ENCODE peak calls at places on chromosomes 5 and 9, in five cellular contexts. K is mucosa of descending colon, U is uterus, Y is AG04450, P is fibroblast of pulmonary artery. S is an unnamed sample.
A peak's percentile ranks its signal among the peaks of the same experiment; 100 is the strongest.

GRCh38 chr9:93575706-93576295 is 583 bp upstream of the PHF2 start:
- DNase-seq in Y (no peak), K (peak; percentile 76), P (peak; percentile 18), U (peak; percentile 60), S (no peak)

GRCh38 chr5:20305463-20305862 is 317.5 kb upstream of the CDH18 start:
- DNase-seq in Y (no peak), K (no peak), P (no peak), U (no peak), S (no peak)

GRCh38 chr9:36882117-36882465 is 152.0 kb downstream of the PAX5 start:
- DNase-seq in U (no peak), K (no peak), Y (no peak), P (no peak), S (no peak)

GRCh38 chr5:1555011-1555807 is 31.4 kb upstream of the LPCAT1 start:
- DNase-seq in P (peak; percentile 71), Y (no peak), K (no peak), U (peak; percentile 9), S (peak; percentile 29)

GRCh38 chr5:65926893-65927292 is 518 bp downstream of the ERBIN start:
- DNase-seq in Y (no peak), K (no peak), U (no peak), P (peak; percentile 16), S (no peak)

GRCh38 chr5:158286827-158287226 is 427.9 kb upstream of the CLINT1 start:
- DNase-seq in P (no peak), Y (no peak), K (no peak), U (no peak), S (no peak)

GRCh38 chr9:92759990-92760893 is 4.4 kb downstream of the BICD2 start:
- DNase-seq in Y (no peak), U (peak; percentile 47), K (no peak), P (no peak), S (no peak)

GRCh38 chr9:22395585-22396205 is 50.9 kb upstream of the DMRTA1 start:
- DNase-seq in K (no peak), Y (no peak), U (no peak), P (peak; percentile 3), S (no peak)

GRCh38 chr5:150295741-150296486 is 6.3 kb upstream of the CAMK2A start:
- DNase-seq in K (no peak), Y (no peak), U (no peak), P (no peak), S (no peak)

GRCh38 chr5:76403713-76403962 is 553 bp downstream of the IQGAP2 start:
- DNase-seq in U (no peak), K (no peak), P (no peak), Y (no peak), S (no peak)

GRCh38 chr9:111108946-111109345 is 70.7 kb upstream of the LPAR1 start:
- DNase-seq in Y (peak; percentile 27), P (peak; percentile 78), U (no peak), K (no peak), S (peak; percentile 41)

GRCh38 chr9:113999256-114000062 is 78.6 kb downstream of the AMBP start:
- DNase-seq in Y (no peak), K (no peak), U (no peak), P (no peak), S (no peak)

GRCh38 chr5:9787813-9788600 is 157.9 kb upstream of the TAS2R1 start:
- DNase-seq in P (no peak), U (no peak), K (no peak), Y (no peak), S (no peak)

GRCh38 chr5:159163027-159163699 is 46.2 kb downstream of the RNF145 start:
- DNase-seq in P (peak; percentile 27), Y (peak; percentile 58), U (no peak), K (no peak), S (no peak)

GRCh38 chr5:75611324-75612210 is at the start of gene ANKDD1B:
- DNase-seq in Y (no peak), U (peak; percentile 20), P (peak; percentile 57), K (peak; percentile 64), S (no peak)

GRCh38 chr5:145797336-145797735 is 37.8 kb downstream of the PRELID2 start:
- DNase-seq in K (no peak), U (no peak), Y (no peak), P (peak; percentile 60), S (no peak)

GRCh38 chr9:91567642-91568274 is 144.1 kb upstream of the NFIL3 start:
- DNase-seq in P (no peak), K (no peak), U (no peak), Y (no peak), S (no peak)

GRCh38 chr5:1429501-1429900 is 15.7 kb downstream of the SLC6A3 start:
- DNase-seq in P (no peak), U (no peak), Y (no peak), K (no peak), S (no peak)

GRCh38 chr9:27945386-27945785 is 372.1 kb upstream of the C9orf72 start:
- DNase-seq in U (no peak), K (no peak), Y (no peak), P (no peak), S (no peak)

GRCh38 chr5:107486489-107486888 is 184.2 kb downstream of the EFNA5 start:
- DNase-seq in P (peak; percentile 69), Y (no peak), U (no peak), K (no peak), S (no peak)

GRCh38 chr9:121498487-121499176 is 1.0 kb downstream of the GGTA1 start:
- DNase-seq in P (peak; percentile 67), U (peak; percentile 30), Y (no peak), K (no peak), S (no peak)

GRCh38 chr5:132298305-132298704 is 4.1 kb downstream of the SLC22A4 start:
- DNase-seq in U (no peak), Y (no peak), K (no peak), P (peak; percentile 47), S (no peak)

GRCh38 chr5:15385037-15385436 is 114.9 kb upstream of the FBXL7 start:
- DNase-seq in K (no peak), Y (no peak), U (no peak), P (no peak), S (no peak)
- TF ChIP-seq CTCF in K (no peak), Y (no peak), U (no peak), P (no peak), S (no peak)

GRCh38 chr9:38202335-38202938 is 133.4 kb upstream of the SHB start:
- DNase-seq in K (no peak), P (no peak), Y (no peak), U (no peak), S (no peak)
- H3K4me3 ChIP-seq in K (no peak overlapping the region), P (no peak overlapping the region), Y (no peak overlapping the region), U (no peak overlapping the region), S (no peak overlapping the region)

DNA sequence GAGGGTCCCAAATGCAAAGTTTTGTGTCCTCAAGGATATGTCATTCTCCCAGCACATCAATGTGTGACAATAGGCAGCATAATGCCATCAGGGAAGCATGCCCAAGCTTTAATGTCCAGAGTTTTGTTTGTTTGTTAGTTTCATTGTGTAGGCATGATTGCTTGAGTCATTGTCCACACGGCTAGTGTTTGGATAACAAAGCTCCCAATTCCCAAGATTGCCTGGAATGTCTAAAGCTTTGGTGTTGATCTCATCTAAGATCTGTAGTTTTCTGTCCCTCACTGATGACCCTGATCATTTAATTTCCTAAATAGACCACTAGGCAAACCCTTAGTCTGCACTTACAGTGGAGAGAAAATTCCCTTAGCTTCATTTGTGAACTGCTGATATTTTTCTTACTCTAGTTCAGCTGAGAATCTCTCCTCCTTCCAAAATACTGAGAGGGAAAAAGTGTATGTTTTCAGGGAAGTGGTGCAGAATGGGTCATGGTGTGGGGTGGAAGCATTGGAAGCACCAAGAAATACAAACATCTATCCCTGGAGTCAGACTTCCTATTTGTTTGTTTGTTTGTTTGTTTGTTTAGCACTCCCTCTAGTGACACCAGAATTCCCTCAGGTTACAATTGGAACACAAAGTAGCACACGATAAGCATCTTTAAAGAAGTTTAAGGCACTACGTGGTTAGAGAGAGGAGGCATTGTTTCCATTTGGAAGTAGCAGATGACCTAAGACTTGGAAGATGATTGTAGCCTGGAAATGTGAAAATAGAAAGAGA is 127.1 kb downstream of the PRDM6 start:
- DNase-seq in P (no peak), Y (no peak), U (no peak), K (no peak), S (no peak)
- TF ChIP-seq CTCF in P (no peak), Y (no peak), U (no peak), K (no peak), S (no peak)

GRCh38 chr9:129124507-129125069 is 13.4 kb downstream of the PTPA start:
- DNase-seq in P (no peak), K (no peak), U (no peak), Y (no peak), S (no peak)

GRCh38 chr9:129125478-129125877 is 14.3 kb downstream of the PTPA start:
- DNase-seq in P (peak; percentile 92), U (no peak), K (no peak), Y (no peak), S (no peak)

GRCh38 chr9:129122133-129122532 is 10.9 kb downstream of the PTPA start:
- DNase-seq in P (no peak), U (no peak), Y (no peak), K (no peak), S (no peak)

GRCh38 chr9:129118799-129119198 is 7.6 kb downstream of the PTPA start:
- DNase-seq in Y (no peak), K (no peak), P (no peak), U (no peak), S (no peak)

GRCh38 chr9:129121483-129121882 is 10.3 kb downstream of the PTPA start:
- DNase-seq in Y (no peak), U (no peak), K (no peak), P (peak; percentile 48), S (no peak)
- H3K4me3 ChIP-seq in Y (no peak overlapping the region), U (no peak overlapping the region), K (no peak overlapping the region), P (no peak overlapping the region), S (no peak overlapping the region)

DNA sequence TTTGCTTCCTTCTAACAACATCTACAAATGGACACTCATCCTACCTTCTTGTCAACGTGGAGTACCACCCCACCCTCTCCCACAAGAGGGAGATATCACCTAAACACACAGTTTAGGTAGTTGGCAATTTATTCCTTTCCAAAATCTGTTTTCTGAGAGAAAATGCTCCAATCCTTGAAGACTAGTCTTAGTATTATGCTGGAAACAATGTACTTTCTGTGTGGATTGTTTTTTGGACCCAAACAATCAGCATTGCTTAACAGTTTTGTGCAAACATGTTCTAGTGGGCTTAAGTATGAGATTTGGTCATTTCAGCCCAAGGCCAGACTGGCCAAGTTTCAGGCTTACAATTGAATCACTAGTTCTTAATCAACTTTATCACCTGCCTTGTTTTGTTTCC is 359.1 kb downstream of the ARHGEF28 start:
- DNase-seq in K (no peak), U (no peak), P (peak; percentile 75), Y (peak; percentile 3), S (no peak)
- TF ChIP-seq CTCF in K (no peak), U (peak; percentile 34), P (peak; percentile 69), Y (peak; percentile 55), S (peak; percentile 35)

GRCh38 chr9:5632540-5632939 is 3.6 kb downstream of the RIC1 start:
- DNase-seq in Y (no peak), K (no peak), U (no peak), P (no peak), S (no peak)
- H3K4me3 ChIP-seq in Y (no peak overlapping the region), K (no peak overlapping the region), U (no peak overlapping the region), P (no peak overlapping the region), S (no peak overlapping the region)

GRCh38 chr5:122295138-122295537 is 16.9 kb upstream of the SNCAIP start:
- DNase-seq in P (no peak), K (no peak), Y (no peak), U (no peak), S (no peak)
- TF ChIP-seq CTCF in P (peak; percentile 31), K (no peak), Y (peak; percentile 14), U (no peak), S (no peak)

S was measured in AG04449.